ENCODE peak calls at places on chromosomes 13 and 19, in six cellular contexts. G, T, D, R, Y and O are unnamed samples.
A peak's percentile ranks its signal among the peaks of the same experiment; 100 is the strongest.

GRCh38 chr19:47719047-47719885 is 6.0 kb downstream of the EHD2 start:
- DNase-seq in G (peak; percentile 95), T (peak; percentile 83), D (peak; percentile 100), R (peak; percentile 92), Y (no peak), O (peak; percentile 97)

GRCh38 chr13:20993661-20994440 is 67.5 kb downstream of the LATS2 start:
- DNase-seq in G (no peak), T (no peak), D (peak; percentile 90), R (no peak), Y (no peak), O (peak; percentile 78)

GRCh38 chr13:33751151-33751550 is 66.8 kb upstream of the RFC3 start:
- DNase-seq in G (no peak), T (no peak), D (peak; percentile 68), R (no peak), Y (no peak), O (peak; percentile 87)

GRCh38 chr13:36979361-36980040 is 19.6 kb downstream of the ALG5 start:
- DNase-seq in G (peak; percentile 42), T (no peak), D (peak; percentile 37), R (no peak), Y (no peak), O (peak; percentile 60)

GRCh38 chr19:36997152-36997842 is 80.9 kb upstream of the ZNF420 start:
- DNase-seq in G (no peak), T (no peak), D (no peak), R (no peak), Y (no peak), O (no peak)

GRCh38 chr13:92963029-92963428 is 263.6 kb upstream of the GPC6 start:
- DNase-seq in G (no peak), T (no peak), D (no peak), R (no peak), Y (no peak), O (peak; percentile 5)

GRCh38 chr19:4817467-4818277 is 13.8 kb downstream of the TICAM1 start:
- DNase-seq in G (no peak), T (no peak), D (no peak), R (no peak), Y (no peak), O (no peak)

GRCh38 chr13:46342538-46342937 is 44.5 kb downstream of the RUBCNL start:
- DNase-seq in G (no peak), T (no peak), D (no peak), R (no peak), Y (no peak), O (no peak)

GRCh38 chr19:53552001-53552721 is 14.2 kb downstream of the ZNF331 start:
- DNase-seq in G (no peak), T (no peak), D (no peak), R (no peak), Y (no peak), O (no peak)

GRCh38 chr19:3098515-3099346 is 4.6 kb downstream of the GNA11 start:
- DNase-seq in G (no peak), T (peak; percentile 63), D (peak; percentile 43), R (no peak), Y (no peak), O (peak; percentile 40)

GRCh38 chr19:16654151-16654550 is 5.8 kb downstream of the SMIM7 start:
- DNase-seq in G (peak; percentile 43), T (no peak), D (no peak), R (no peak), Y (no peak), O (peak; percentile 23)

GRCh38 chr19:53982611-53983010 is 8.8 kb upstream of the CACNG6 start:
- DNase-seq in G (no peak), T (peak; percentile 30), D (no peak), R (no peak), Y (peak; percentile 44), O (no peak)

GRCh38 chr13:100611678-100612492 is 23.3 kb upstream of the GGACT start:
- DNase-seq in G (no peak), T (peak; percentile 17), D (peak; percentile 8), R (peak; percentile 25), Y (no peak), O (no peak)

GRCh38 chr13:33953203-33953602 is 135.3 kb downstream of the RFC3 start:
- DNase-seq in G (no peak), T (no peak), D (peak; percentile 86), R (no peak), Y (no peak), O (peak; percentile 48)

GRCh38 chr13:112943309-112944125 is 25.5 kb upstream of the MCF2L start:
- DNase-seq in G (peak; percentile 68), T (peak; percentile 70), D (no peak), R (no peak), Y (peak; percentile 85), O (peak; percentile 16)

GRCh38 chr13:39406688-39407087 is 196.3 kb downstream of the LHFPL6 start:
- DNase-seq in G (no peak), T (no peak), D (no peak), R (peak; percentile 17), Y (no peak), O (no peak)
- TF ChIP-seq CTCF in G (no peak), T (no peak), D (no peak), R (peak; percentile 0), Y (peak; percentile 28), O (no peak)

DNA sequence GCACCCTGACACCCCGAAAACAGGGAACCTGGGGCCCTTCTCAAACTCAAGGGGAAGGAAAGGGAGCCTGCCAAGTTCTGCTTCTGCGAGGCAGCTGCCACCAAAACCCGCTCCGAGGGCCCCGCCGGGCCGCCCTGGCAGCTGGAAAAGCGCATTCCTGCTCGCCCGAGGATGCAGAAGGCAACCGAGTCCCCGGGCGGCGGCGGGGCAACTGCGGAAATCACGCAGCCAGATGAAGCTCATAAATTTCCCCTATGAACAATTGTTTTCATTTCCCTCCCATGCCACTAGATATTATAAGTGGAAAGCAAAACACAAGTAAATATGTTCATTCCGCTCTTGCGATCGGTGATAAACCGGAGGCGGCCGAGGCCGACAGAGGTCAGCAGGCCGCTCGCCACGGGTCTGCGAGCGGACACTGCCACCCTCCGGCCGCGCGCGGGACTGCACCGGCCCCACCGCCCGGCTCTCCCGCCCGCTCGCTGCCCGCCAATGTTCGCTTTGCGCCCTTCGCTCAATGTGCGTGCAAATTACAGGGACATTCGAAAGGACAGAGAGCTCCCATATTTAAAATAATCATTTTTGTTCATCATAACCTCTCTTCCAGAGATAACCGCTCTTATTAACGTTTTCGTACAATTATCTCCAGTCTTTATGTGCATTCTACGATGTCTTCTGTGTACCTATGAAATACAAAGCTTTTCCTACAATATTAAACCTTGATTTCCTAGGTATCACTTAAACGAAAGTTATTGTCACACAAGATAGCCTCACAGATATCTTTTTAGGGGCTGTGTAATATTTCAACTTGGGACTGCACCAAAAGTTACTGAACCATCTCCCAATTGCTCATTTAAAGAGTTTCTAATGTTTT is 120.8 kb upstream of the ZNF507 start:
- DNase-seq in G (peak; percentile 67), T (peak; percentile 70), D (peak; percentile 41), R (no peak), Y (peak; percentile 82), O (peak; percentile 42)
- H3K4me3 ChIP-seq in G (peak overlapping the region; percentile 26), T (no peak overlapping the region), D (peak overlapping the region; percentile 36), R (no peak overlapping the region), Y (peak overlapping the region; percentile 42), O (peak overlapping the region; percentile 39)

GRCh38 chr13:51895906-51896888 is 34.4 kb downstream of the CCDC70 start:
- DNase-seq in G (peak; percentile 70), T (peak; percentile 72), D (peak; percentile 56), R (no peak), Y (peak; percentile 74), O (peak; percentile 84)
- TF ChIP-seq CTCF in G (peak; percentile 89), T (peak; percentile 52), D (peak; percentile 74), R (peak; percentile 82), Y (peak; percentile 90), O (peak; percentile 96)

GRCh38 chr13:94968040-94968756 is 255.9 kb upstream of the SOX21 start:
- DNase-seq in G (peak; percentile 23), T (peak; percentile 4), D (no peak), R (no peak), Y (peak; percentile 86), O (no peak)

GRCh38 chr13:94972262-94972661 is 259.9 kb upstream of the SOX21 start:
- DNase-seq in G (no peak), T (no peak), D (no peak), R (no peak), Y (no peak), O (no peak)

GRCh38 chr13:94966380-94966779 is 254.0 kb upstream of the SOX21 start:
- DNase-seq in G (no peak), T (no peak), D (no peak), R (no peak), Y (peak; percentile 52), O (no peak)

GRCh38 chr13:94967183-94968039 is 255.1 kb upstream of the SOX21 start:
- DNase-seq in G (peak; percentile 40), T (peak; percentile 9), D (no peak), R (no peak), Y (peak; percentile 85), O (peak; percentile 19)

DNA sequence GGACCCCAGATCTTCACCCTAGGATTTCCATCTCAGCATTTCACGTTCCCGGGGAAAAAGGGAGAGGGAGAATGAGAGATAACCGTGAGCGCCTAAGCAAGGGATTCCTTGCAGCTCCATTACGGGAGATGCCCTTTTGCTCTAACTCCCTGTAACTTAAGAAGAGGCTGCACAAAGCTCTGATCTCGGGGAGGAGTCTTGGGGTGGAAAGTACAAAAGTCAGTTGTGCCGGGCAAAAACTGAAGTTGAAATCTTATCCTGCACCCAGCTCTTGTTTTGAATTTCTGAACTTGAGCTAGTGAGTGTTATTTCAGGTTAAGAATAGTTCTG is 256.4 kb upstream of the SOX21 start:
- DNase-seq in G (no peak), T (no peak), D (no peak), R (no peak), Y (no peak), O (no peak)
- H3K4me3 ChIP-seq in G (no peak overlapping the region), T (no peak overlapping the region), D (peak overlapping the region; percentile 10), R (peak overlapping the region; percentile 50), Y (peak overlapping the region; percentile 67), O (no peak overlapping the region)